ENCODE peak calls at places on chromosomes 7 and 10, in eight cellular contexts. B is 8988T, K is neural progenitor cell, Y is left lobe of liver, L is BE2C, M is neural crest cell, E is esophagus squamous epithelium, C is H54. Z is an unnamed sample.

GRCh38 chr7:25847331-25848070 is 304.5 kb upstream of the NFE2L3 start:
- DNase-seq in B (no peak), K (no peak), Y (no peak), L (no peak), M (no peak), E (no peak), C (no peak), Z (no peak)

GRCh38 chr10:61136151-61136550 is 192.2 kb upstream of the RHOBTB1 start:
- DNase-seq in B (no peak), K (no peak), Y (no peak), L (no peak), M (no peak), E (no peak), C (peak), Z (no peak)

GRCh38 chr7:136919820-136920219 is 51.4 kb downstream of the CHRM2 start:
- DNase-seq in B (no peak), K (no peak), Y (no peak), L (no peak), M (no peak), E (no peak), C (no peak), Z (no peak)

GRCh38 chr10:48234295-48234694 is 40.2 kb downstream of the FRMPD2 start:
- DNase-seq in B (no peak), K (no peak), Y (peak), L (no peak), M (no peak), E (no peak), C (no peak), Z (no peak)

GRCh38 chr7:128830231-128831177 is at the start of gene FLNC:
- DNase-seq in B (peak), K (peak), Y (no peak), L (peak), M (peak), E (no peak), C (peak), Z (peak)

GRCh38 chr10:79905322-79906314 is 43.3 kb downstream of the SFTPD start:
- DNase-seq in B (no peak), K (no peak), Y (no peak), L (no peak), M (no peak), E (no peak), C (peak), Z (no peak)

GRCh38 chr7:25025218-25025671 is 45.3 kb upstream of the OSBPL3 start:
- DNase-seq in B (no peak), K (no peak), Y (no peak), L (no peak), M (no peak), E (no peak), C (peak), Z (no peak)

GRCh38 chr10:94677691-94678090 is 5.8 kb upstream of the CYP2C18 start:
- DNase-seq in B (no peak), K (peak), Y (peak), L (no peak), M (no peak), E (no peak), C (no peak), Z (no peak)

GRCh38 chr7:39810710-39811109 is 139.3 kb upstream of the CDK13 start:
- DNase-seq in B (no peak), K (no peak), Y (no peak), L (no peak), M (no peak), E (no peak), C (no peak), Z (no peak)

GRCh38 chr10:62869958-62870357 is 53.8 kb upstream of the EGR2 start:
- DNase-seq in B (no peak), K (no peak), Y (no peak), L (no peak), M (no peak), E (no peak), C (no peak), Z (no peak)

GRCh38 chr7:112462236-112462635 is 12.0 kb downstream of the IFRD1 start:
- DNase-seq in B (no peak), K (no peak), Y (peak), L (no peak), M (no peak), E (no peak), C (no peak), Z (no peak)

Z was measured in coronary artery.